ENCODE peak calls at places on chromosomes 5 and 9, in six cellular contexts. T is MM.1S, V is PC-3, G is GM23338, L is GM23248, O is neural progenitor cell. P is an unnamed sample.

GRCh38 chr5:149886060-149886459 is 58.5 kb downstream of the PDE6A start:
- DNase-seq in G (no peak), L (peak; percentile 6), T (no peak), O (no peak), V (no peak), P (peak; percentile 9)

GRCh38 chr5:79686799-79687198 is 2.8 kb upstream of the CMYA5 start:
- DNase-seq in O (no peak), V (no peak), L (peak; percentile 68), G (no peak), T (no peak), P (no peak)

GRCh38 chr9:5479994-5480694 is 29.8 kb downstream of the CD274 start:
- DNase-seq in G (no peak), V (peak; percentile 19), O (no peak), L (no peak), T (no peak), P (no peak)

GRCh38 chr9:136995772-136996308 is 528 bp downstream of the CLIC3 start:
- DNase-seq in T (no peak), V (no peak), O (no peak), G (no peak), L (peak; percentile 69), P (peak; percentile 45)

GRCh38 chr5:132458651-132459030 is 31.9 kb downstream of the IRF1 start:
- DNase-seq in G (no peak), V (peak; percentile 57), L (peak; percentile 68), T (peak; percentile 79), O (no peak), P (no peak)

GRCh38 chr5:109560554-109560953 is 129.2 kb upstream of the MAN2A1 start:
- DNase-seq in L (no peak), V (no peak), O (no peak), G (no peak), T (no peak), P (no peak)

GRCh38 chr9:110016340-110016739 is 191.6 kb downstream of the C9orf152 start:
- DNase-seq in T (no peak), V (peak; percentile 63), O (no peak), G (no peak), L (peak; percentile 77), P (no peak)

GRCh38 chr9:84397822-84398221 is 57.3 kb upstream of the SLC28A3 start:
- DNase-seq in V (peak; percentile 52), O (peak; percentile 13), G (peak; percentile 8), T (no peak), L (peak; percentile 85), P (no peak)

GRCh38 chr5:160312139-160312959 is at the start of gene CCNJL:
- DNase-seq in O (peak; percentile 94), G (peak; percentile 90), L (peak; percentile 30), V (peak; percentile 74), T (peak; percentile 20), P (peak; percentile 47)

GRCh38 chr5:82924990-82925385 is 152.2 kb downstream of the TMEM167A start:
- DNase-seq in V (peak; percentile 20), T (no peak), O (no peak), L (no peak), G (no peak), P (no peak)

GRCh38 chr5:177100714-177101121 is 14.0 kb downstream of the FGFR4 start:
- DNase-seq in O (no peak), V (peak; percentile 52), T (no peak), G (no peak), L (peak; percentile 52), P (no peak)

GRCh38 chr9:89495824-89496555 is 1.9 kb downstream of the SEMA4D start:
- DNase-seq in O (no peak), G (no peak), V (no peak), L (no peak), T (no peak), P (no peak)

GRCh38 chr9:120925535-120926396 is 830 bp downstream of the TRAF1 start:
- DNase-seq in V (peak; percentile 23), T (no peak), O (no peak), L (peak; percentile 87), G (no peak), P (no peak)

GRCh38 chr5:83632874-83633273 is 87.8 kb downstream of the HAPLN1 start:
- DNase-seq in O (no peak), V (peak; percentile 65), T (no peak), L (peak; percentile 10), G (no peak), P (peak; percentile 74)

GRCh38 chr5:135874461-135874860 is 21.2 kb downstream of the IL9 start:
- DNase-seq in T (no peak), L (no peak), V (no peak), O (no peak), G (no peak), P (no peak)

GRCh38 chr5:151257731-151258715 is 5.0 kb downstream of the GM2A start:
- DNase-seq in O (no peak), V (peak; percentile 98), G (no peak), T (no peak), L (peak; percentile 58), P (no peak)

GRCh38 chr5:38994329-38994927 is 79.8 kb downstream of the RICTOR start:
- DNase-seq in V (peak; percentile 89), T (peak; percentile 69), L (peak; percentile 83), G (peak; percentile 77), O (peak; percentile 59), P (peak; percentile 73)

GRCh38 chr9:114433720-114434255 is 46.0 kb upstream of the AKNA start:
- DNase-seq in V (no peak), T (no peak), O (no peak), G (no peak), L (no peak), P (no peak)

GRCh38 chr9:121701736-121702261 is 50.4 kb downstream of the DAB2IP start:
- DNase-seq in L (no peak), V (no peak), O (no peak), G (no peak), T (no peak), P (no peak)

GRCh38 chr9:110996436-110997224 is 41.6 kb downstream of the LPAR1 start:
- DNase-seq in L (peak; percentile 77), V (no peak), G (no peak), T (no peak), O (no peak), P (no peak)

GRCh38 chr9:14170973-14171596 is 142.9 kb downstream of the NFIB start:
- DNase-seq in T (no peak), V (peak; percentile 70), O (no peak), G (no peak), L (peak; percentile 51), P (no peak)

GRCh38 chr9:114803886-114804285 is 2.0 kb downstream of the TNFSF15 start:
- DNase-seq in O (no peak), T (no peak), L (no peak), G (no peak), V (no peak), P (no peak)

GRCh38 chr5:172188893-172189692 is 1.1 kb upstream of the STK10 start:
- DNase-seq in G (peak; percentile 80), L (no peak), V (no peak), O (peak; percentile 92), T (no peak), P (no peak)
- TF ChIP-seq EZH2 in G (no peak), L (no peak), V (no peak), O (no peak), T (no peak), P (no peak)

GRCh38 chr5:52997424-52997823 is 8.3 kb downstream of the ITGA2 start:
- DNase-seq in L (peak; percentile 36), O (peak; percentile 49), G (no peak), T (no peak), V (no peak), P (no peak)

GRCh38 chr5:52996966-52997365 is 7.8 kb downstream of the ITGA2 start:
- DNase-seq in V (no peak), O (no peak), G (no peak), L (no peak), T (no peak), P (no peak)

GRCh38 chr5:52999357-52999949 is 10.3 kb downstream of the ITGA2 start:
- DNase-seq in L (peak; percentile 89), G (no peak), O (no peak), V (no peak), T (no peak), P (no peak)

GRCh38 chr5:53001541-53001940 is 12.4 kb downstream of the ITGA2 start:
- DNase-seq in O (no peak), V (no peak), T (no peak), G (no peak), L (peak; percentile 55), P (no peak)

DNA sequence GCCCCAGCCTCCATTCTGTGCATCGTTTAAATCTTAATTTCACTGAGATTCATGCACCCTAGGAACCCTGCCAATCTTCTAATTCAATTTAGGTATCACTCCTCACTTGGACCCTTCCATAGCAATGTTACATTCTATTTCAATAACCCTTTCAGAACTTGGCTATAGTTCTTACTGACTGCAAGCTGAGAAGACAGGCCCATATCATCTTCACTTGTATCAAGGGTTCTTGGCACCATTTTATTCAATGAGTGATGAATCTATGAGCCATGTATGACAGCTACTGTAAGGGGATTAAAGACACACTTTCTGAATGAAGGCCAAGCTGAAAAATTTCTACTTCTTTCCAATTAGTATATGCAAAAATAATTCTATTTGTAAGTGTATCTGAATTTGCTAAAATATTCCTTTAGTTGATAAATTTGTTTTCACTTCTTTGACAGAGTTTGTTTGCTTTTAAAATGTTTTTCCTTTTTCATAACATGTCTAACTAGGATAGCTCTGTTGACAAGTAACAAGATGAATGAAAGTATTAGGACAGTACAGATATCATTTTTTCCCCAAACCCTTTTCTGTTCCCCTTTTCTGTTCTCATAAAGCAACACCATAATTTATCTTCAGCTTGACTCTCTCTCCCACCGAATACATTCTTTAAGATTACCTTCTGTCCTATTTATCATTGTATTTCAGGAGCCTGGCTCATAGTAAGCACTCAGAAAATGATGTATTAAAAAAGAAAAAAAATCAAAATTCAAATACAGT is 9.6 kb downstream of the ITGA2 start:
- DNase-seq in V (no peak), T (no peak), O (no peak), G (no peak), L (no peak), P (no peak)
- H3F3A ChIP-seq in V (peaks cover 1% of the 10 kb centered on the region), T (no peaks in the 10 kb centered on the region), O (no peaks in the 10 kb centered on the region), G (no peaks in the 10 kb centered on the region), L (peaks cover 75% of the 10 kb centered on the region), P (peaks cover 28% of the 10 kb centered on the region)

GRCh38 chr9:88312070-88312469 is 76.2 kb upstream of the SPIN1 start:
- DNase-seq in T (no peak), G (no peak), V (no peak), O (no peak), L (no peak), P (no peak)
- H3K4me2 ChIP-seq in T (no peak overlapping the region), G (no peak overlapping the region), V (no peak overlapping the region), O (no peak overlapping the region), L (no peak overlapping the region), P (no peak overlapping the region)

DNA sequence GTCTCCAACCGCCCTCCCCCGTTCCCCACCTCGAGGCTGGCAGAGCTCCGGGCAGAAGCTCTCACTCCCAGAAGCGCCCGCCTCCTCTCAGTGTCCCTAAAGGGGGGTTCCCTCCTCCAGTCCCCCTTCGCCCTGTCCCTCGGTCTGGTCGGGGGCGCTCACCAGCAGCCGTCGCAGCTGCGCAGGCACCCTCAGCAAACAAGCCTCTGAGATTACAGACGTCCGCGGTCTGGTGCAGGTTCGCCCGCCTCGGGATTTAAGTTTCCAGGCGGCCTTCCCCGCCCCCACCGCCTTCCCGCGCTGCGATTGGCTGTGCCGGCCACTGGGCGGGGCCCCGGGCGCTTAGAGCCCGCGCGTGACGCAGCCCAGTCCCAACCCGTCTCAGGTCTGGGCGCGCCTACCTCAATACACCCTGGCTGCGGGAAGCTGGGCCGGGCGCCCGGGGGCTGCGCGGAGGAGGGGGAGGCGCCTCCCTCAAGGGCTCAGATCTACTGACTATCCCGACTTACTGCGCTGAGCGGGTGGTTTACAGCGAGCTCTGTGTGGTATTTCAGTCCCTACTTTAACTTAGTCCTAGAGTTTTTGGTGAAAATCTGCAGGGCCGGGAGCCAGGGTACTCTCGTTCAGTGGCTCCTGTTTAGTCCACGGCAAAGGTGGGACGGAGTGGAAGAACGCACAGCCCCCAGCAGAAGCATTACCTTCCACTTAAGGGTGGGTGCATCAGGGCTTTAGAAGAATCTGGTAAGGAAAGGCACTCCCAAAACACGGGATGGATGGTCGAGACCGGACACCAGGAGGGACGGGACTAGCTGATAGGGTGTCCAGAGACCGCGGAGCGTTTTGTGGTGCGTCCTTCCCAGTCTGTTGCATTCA is at the start of gene CTSV:
- DNase-seq in V (peak; percentile 89), T (peak; percentile 88), G (peak; percentile 97), L (peak; percentile 91), O (peak; percentile 98), P (peak; percentile 97)
- TF ChIP-seq EZH2 in V (no peak), T (no peak), G (peak; percentile 39), L (no peak), O (no peak), P (no peak)

P was measured in PC-9.